ENCODE peak calls at places on chromosome 18, in four cellular contexts. W, A, I and S are unnamed samples.

GRCh38 chr18:5388896-5389295 is 93.4 kb upstream of the ZBTB14 start:
- DNase-seq in I (no peak), W (no peak), A (no peak), S (no peak)

GRCh38 chr18:68735498-68736343 is 20.8 kb upstream of the TMX3 start:
- DNase-seq in W (no peak), A (peak; percentile 38), I (no peak), S (peak; percentile 42)

GRCh38 chr18:56291229-56291796 is 347.1 kb downstream of the TXNL1 start:
- DNase-seq in W (no peak), I (no peak), A (no peak), S (no peak)

GRCh38 chr18:5628512-5629255 is 84.9 kb upstream of the EPB41L3 start:
- DNase-seq in A (no peak), W (peak; percentile 82), I (peak; percentile 79), S (no peak)

GRCh38 chr18:27863780-27864430 is 313.0 kb downstream of the CDH2 start:
- DNase-seq in A (no peak), W (no peak), I (no peak), S (no peak)

GRCh38 chr18:57210101-57210661 is 63.3 kb downstream of the BOD1L2 start:
- DNase-seq in A (peak; percentile 10), I (peak; percentile 93), W (peak; percentile 80), S (peak; percentile 72)

GRCh38 chr18:28007841-28008240 is 169.1 kb downstream of the CDH2 start:
- DNase-seq in W (no peak), I (no peak), A (no peak), S (no peak)

GRCh38 chr18:75240433-75240832 is 29.8 kb downstream of the TSHZ1 start:
- DNase-seq in I (no peak), W (no peak), A (no peak), S (no peak)

GRCh38 chr18:23810396-23810795 is 121.1 kb downstream of the LAMA3 start:
- DNase-seq in I (no peak), A (no peak), W (no peak), S (no peak)

GRCh38 chr18:56431551-56431950 is 206.8 kb downstream of the TXNL1 start:
- DNase-seq in W (no peak), A (no peak), I (no peak), S (peak; percentile 30)

GRCh38 chr18:43893001-43893637 is 615.8 kb upstream of the SYT4 start:
- DNase-seq in I (no peak), W (no peak), A (peak; percentile 17), S (no peak)

GRCh38 chr18:23354625-23355024 is 98.5 kb upstream of the RIOK3 start:
- DNase-seq in I (no peak), W (no peak), A (no peak), S (peak; percentile 43)

GRCh38 chr18:34550902-34551301 is 159.2 kb upstream of the DTNA start:
- DNase-seq in W (no peak), A (no peak), I (no peak), S (no peak)

GRCh38 chr18:32460046-32460785 is 10.5 kb downstream of the GAREM1 start:
- DNase-seq in I (no peak), W (no peak), A (no peak), S (no peak)

DNA sequence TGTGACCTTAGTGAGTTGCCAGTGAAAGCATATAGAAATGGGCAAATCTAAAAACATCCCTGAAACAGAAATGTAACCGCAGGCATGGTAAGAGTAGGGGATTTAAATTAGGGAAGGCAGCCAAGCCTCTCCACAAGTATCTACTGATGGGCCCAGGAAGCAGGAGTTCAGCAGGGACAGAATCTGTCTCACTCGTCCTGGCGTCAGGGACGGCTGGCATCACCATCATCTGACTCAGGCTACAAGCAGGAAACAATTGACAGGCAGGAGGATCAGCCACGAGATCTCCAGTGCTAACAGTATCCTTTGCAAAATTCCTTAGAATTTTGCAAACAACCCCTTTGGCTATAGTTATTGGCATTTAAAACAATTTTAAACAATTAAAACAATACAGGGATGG is 61.3 kb downstream of the SMAD4 start:
- DNase-seq in I (no peak), W (no peak), A (no peak), S (no peak)
- TF ChIP-seq CTCF in I (no peak), W (no peak), A (no peak), S (no peak)

GRCh38 chr18:49859006-49859359 is 45.6 kb upstream of the ACAA2 start:
- DNase-seq in W (no peak), I (no peak), A (no peak), S (no peak)
- H3K27ac ChIP-seq in W (no peak overlapping the region), I (no peak overlapping the region), A (no peak overlapping the region), S (no peak overlapping the region)

GRCh38 chr18:64082513-64082912 is 66.4 kb downstream of the LINC00305 start:
- DNase-seq in A (no peak), I (no peak), W (no peak), S (no peak)

GRCh38 chr18:64082054-64082453 is 66.8 kb downstream of the LINC00305 start:
- DNase-seq in A (no peak), W (no peak), I (no peak), S (no peak)

GRCh38 chr18:64083906-64084305 is 65.0 kb downstream of the LINC00305 start:
- DNase-seq in W (no peak), A (no peak), I (no peak), S (no peak)
- TF ChIP-seq CTCF in W (no peak), A (no peak), I (no peak), S (no peak)

DNA sequence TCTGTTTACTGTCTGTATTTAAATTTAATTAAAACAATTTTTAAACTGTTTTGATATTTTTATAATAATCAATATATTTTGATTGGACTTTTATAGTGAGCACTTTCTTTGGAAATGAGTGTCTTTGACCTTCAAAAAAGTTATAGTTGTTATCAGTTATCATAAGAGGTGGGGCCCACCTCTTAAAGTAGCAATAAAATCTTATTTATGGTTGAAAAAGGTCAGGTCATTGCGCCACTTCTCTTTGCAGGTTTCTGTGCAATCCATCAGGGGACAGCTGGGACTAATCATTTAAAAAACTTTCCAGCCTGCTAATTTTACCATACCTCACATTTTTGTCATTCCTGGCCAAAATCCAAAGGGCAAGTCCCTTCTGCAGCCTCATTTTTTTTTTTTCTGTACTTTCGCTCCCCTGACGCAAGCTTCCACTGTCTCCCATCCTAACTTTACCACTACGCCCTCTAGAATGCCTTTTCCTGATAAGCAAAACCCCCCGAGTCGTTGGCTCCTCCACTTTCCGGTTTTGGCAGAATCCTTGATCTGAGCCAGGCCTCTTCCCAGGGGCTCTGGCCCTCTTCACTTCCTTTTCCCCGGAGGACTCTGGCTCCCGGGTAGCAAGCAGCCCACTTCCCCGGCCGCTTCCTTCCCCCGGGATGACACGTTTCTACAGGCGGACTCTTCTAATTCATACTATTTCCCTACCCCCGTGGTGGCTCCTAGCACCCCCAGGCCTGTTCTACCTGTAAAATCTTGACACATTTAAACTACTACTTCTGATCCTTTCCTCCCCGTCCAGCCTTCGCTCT is 1.1 kb upstream of the SEH1L start:
- DNase-seq in W (peak; percentile 50), A (no peak), I (peak; percentile 80), S (peak; percentile 46)
- H3K27ac ChIP-seq in W (peak overlapping the region; percentile 75), A (peak overlapping the region; percentile 93), I (peak overlapping the region; percentile 88), S (peak overlapping the region; percentile 98)

GRCh38 chr18:79952457-79952995 is 1.1 kb upstream of the SLC66A2 start:
- DNase-seq in I (no peak), W (no peak), A (no peak), S (no peak)

GRCh38 chr18:79950440-79951341 is 762 bp downstream of the SLC66A2 start:
- DNase-seq in W (no peak), A (no peak), I (peak; percentile 73), S (no peak)

GRCh38 chr18:79949571-79950439 is 1.6 kb downstream of the SLC66A2 start:
- DNase-seq in A (no peak), I (peak; percentile 7), W (no peak), S (no peak)

GRCh38 chr18:79952996-79953559 is 1.6 kb upstream of the SLC66A2 start:
- DNase-seq in A (no peak), I (peak; percentile 82), W (no peak), S (no peak)

DNA sequence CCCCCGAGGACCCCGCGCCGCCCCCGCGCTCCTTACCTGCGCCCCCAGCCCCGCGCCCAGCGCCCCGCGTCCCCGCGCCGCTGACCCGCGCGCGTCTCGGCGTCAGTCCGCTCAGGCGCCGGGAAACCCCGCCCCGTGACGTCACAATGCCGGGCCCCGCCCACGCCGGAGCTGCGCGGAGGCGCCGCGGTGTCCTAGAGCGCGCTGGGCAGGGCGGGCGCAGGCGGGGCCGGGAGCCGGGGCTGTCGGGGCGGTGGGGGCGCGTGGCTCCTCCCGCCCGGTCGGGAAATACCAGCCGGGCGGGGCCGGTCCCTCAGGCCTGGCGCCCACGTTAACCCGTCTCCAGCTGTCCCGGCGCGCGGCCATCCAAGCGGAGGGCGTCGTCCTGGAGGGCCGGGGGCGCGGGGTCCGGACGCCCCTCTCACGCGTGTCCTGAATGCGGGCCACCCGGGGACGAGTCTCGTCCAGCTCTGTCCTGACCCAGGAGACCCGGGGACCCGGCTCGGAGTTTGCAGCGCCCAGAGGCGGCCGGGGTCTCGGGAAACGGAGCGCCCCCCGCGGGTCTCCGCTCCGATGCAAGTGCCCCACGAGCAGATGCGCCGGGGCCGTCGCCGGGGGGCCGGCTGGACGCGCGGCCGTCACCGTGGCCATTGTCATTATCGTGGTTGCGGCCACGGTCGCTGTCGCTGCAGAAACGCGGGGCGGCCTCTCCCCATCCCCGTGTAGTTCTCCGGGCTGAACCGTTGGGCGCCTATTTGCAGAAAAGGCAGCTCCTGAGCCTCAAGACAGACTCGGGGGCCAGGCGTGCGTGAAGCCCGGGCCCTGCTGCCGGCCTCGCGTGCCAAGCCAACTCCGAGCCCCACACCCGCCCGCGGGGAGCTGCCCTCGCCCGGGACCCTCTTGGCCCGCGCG is at the start of gene SLC66A2:
- DNase-seq in I (peak; percentile 96), A (no peak), W (peak; percentile 96), S (peak; percentile 85)
- TF ChIP-seq CTCF in I (peak; percentile 30), A (no peak), W (no peak), S (no peak)

DNA sequence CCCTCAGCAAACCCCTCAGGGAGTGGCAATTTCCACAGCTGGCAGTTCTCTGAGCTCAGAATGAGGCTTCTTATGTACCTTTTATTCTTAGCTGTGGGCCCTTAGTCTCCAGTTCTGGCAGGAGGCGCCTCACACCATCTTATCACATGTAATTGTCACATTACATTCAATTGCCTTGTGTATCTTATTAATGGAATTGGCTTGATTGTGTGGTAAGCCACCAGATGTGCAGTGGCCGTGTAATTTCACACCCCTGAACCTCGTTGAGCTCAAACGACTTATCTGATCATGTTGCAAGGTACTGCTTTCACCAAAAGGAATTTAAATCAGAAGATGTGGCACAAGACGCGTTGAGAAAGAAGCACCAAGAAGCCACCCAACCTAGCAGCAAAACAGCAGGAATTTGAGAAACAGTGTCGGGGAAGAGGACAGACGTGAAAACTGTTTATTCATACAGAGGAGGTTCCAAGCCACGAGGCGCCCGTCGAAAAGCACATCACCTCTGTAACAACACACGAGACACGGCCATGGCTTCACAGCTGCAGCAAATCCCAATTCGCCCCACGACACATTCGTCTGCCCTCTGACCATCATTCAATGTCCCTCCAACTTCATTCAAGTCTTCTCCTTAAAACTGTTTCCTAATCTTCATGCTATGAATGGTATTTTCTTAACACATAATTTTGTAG is 53.6 kb upstream of the LPIN2 start:
- DNase-seq in A (no peak), W (no peak), I (no peak), S (no peak)
- H3K27ac ChIP-seq in A (no peak overlapping the region), W (no peak overlapping the region), I (no peak overlapping the region), S (no peak overlapping the region)

GRCh38 chr18:72652990-72653593 is 109.0 kb upstream of the CBLN2 start:
- DNase-seq in W (no peak), I (peak; percentile 91), A (peak; percentile 36), S (peak; percentile 9)
- TF ChIP-seq CTCF in W (peak; percentile 36), I (peak; percentile 82), A (peak; percentile 46), S (peak; percentile 59)